ENCODE peak calls at places on chromosomes 2 and 18, in four cellular contexts. G, T, S and H are unnamed samples.

GRCh38 chr2:240992572-240993291 is 5.7 kb upstream of the SNED1 start:
- DNase-seq in G (no peak), T (no peak), S (no peak), H (no peak)

GRCh38 chr2:220373878-220374277 is 746.4 kb downstream of the SLC4A3 start:
- DNase-seq in G (peak; percentile 14), T (peak; percentile 49), S (no peak), H (peak; percentile 14)

GRCh38 chr2:22800422-22800821 is 584.6 kb upstream of the KLHL29 start:
- DNase-seq in G (no peak), T (no peak), S (no peak), H (no peak)

GRCh38 chr2:208006325-208006724 is 19.0 kb downstream of the PLEKHM3 start:
- DNase-seq in G (no peak), T (no peak), S (no peak), H (peak; percentile 97)

GRCh38 chr2:61272421-61273070 is 110.6 kb downstream of the C2orf74 start:
- DNase-seq in G (no peak), T (no peak), S (peak; percentile 14), H (no peak)

GRCh38 chr2:43576983-43577892 is 18.6 kb downstream of the THADA start:
- DNase-seq in G (peak; percentile 51), T (peak; percentile 33), S (no peak), H (peak; percentile 77)

GRCh38 chr2:79982445-79982844 is 322.1 kb downstream of the LRRTM1 start:
- DNase-seq in G (peak; percentile 22), T (no peak), S (no peak), H (no peak)

GRCh38 chr2:48315847-48316194 is 214.1 kb upstream of the STON1 start:
- DNase-seq in G (peak; percentile 28), T (no peak), S (no peak), H (peak; percentile 32)

GRCh38 chr2:239598011-239598731 is 197.4 kb upstream of the HDAC4 start:
- DNase-seq in G (no peak), T (no peak), S (no peak), H (no peak)

GRCh38 chr2:98717625-98718024 is 13.3 kb downstream of the MGAT4A start:
- DNase-seq in G (no peak), T (no peak), S (no peak), H (no peak)

GRCh38 chr2:142673836-142674235 is 203.6 kb upstream of the KYNU start:
- DNase-seq in G (no peak), T (no peak), S (no peak), H (no peak)

GRCh38 chr18:25503567-25504081 is 151.7 kb upstream of the ZNF521 start:
- DNase-seq in G (peak; percentile 42), T (peak; percentile 5), S (peak; percentile 47), H (peak; percentile 49)

GRCh38 chr2:216318470-216318869 is 53.8 kb downstream of the MARCHF4 start:
- DNase-seq in G (no peak), T (no peak), S (no peak), H (no peak)

GRCh38 chr2:23912054-23912453 is 14.9 kb downstream of the ATAD2B start:
- DNase-seq in G (no peak), T (no peak), S (no peak), H (peak; percentile 38)

GRCh38 chr2:15782009-15782751 is 158.2 kb upstream of the MYCN start:
- DNase-seq in G (peak; percentile 67), T (no peak), S (no peak), H (peak; percentile 4)

GRCh38 chr2:42385225-42385624 is 24.2 kb upstream of the COX7A2L start:
- DNase-seq in G (peak; percentile 44), T (no peak), S (no peak), H (peak; percentile 24)
- TF ChIP-seq CTCF in G (peak; percentile 57), T (peak; percentile 24), S (peak; percentile 30), H (peak; percentile 45)

DNA sequence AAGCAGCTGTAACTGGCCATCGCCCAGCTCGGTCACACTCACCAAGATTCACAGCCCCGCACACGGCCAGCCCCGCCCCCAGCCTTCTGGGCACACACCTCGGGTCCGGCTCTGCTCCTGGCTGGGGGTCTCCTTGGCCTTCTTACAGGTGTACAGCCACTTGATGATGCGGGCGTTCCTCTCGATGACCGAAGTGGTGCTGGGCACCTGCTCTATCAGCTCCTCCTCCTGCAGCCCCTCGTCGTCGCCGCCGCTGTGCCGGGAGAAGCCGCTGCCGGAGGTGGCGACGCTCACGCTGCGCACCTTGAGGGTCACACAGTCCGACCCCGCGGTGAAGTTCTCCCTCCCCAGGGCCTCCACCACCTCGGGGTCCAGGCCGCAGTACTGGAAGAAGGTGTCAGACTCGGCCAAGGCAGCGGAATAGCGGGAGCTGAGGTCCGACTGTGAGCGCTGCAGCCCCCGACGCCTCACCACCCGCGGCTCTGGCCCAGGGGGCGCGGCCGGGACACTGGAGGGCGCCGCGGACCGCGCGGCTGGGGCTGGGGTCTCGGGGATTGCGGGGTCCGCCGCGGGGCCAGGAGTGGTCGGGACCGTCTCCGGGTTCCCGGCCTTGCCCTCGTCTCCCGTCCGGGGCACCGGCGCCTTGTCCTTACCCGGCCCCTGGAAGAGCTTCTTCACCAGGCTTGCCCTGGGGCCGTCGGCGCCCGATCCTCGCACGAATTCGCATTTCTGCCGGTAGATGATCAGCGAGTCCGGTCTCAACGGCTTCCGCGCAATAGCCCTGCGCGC is 769 bp downstream of the FAM110C start:
- DNase-seq in G (peak; percentile 24), T (no peak), S (no peak), H (peak; percentile 30)
- H3K4me3 ChIP-seq in G (peak overlapping the region; percentile 83), T (no peak overlapping the region), S (no peak overlapping the region), H (peak overlapping the region; percentile 64)

GRCh38 chr18:7369006-7369405 is 138.1 kb downstream of the LRRC30 start:
- DNase-seq in G (no peak), T (no peak), S (no peak), H (no peak)
- TF ChIP-seq CTCF in G (no peak), T (no peak), S (no peak), H (no peak)

GRCh38 chr18:13465126-13465446 is 246.5 kb downstream of the LDLRAD4 start:
- DNase-seq in G (no peak), T (no peak), S (no peak), H (no peak)
- H3K4me3 ChIP-seq in G (no peak overlapping the region), T (no peak overlapping the region), S (no peak overlapping the region), H (no peak overlapping the region)